ENCODE peak calls at places on chromosomes 12 and 14, in seven cellular contexts. One of them, this sample, is unnamed.

GRCh38 chr14:52313903-52314481 is at the start of gene PTGER2:
- DNase-seq in CD4-positive, CD25-positive, alpha-beta regulatory T cell: peak; percentile 58
- DNase-seq in T-cell: peak; percentile 54
- DNase-seq in neuronal stem cell: peak; percentile 59
- DNase-seq in HCT116: peak; percentile 57
- DNase-seq in T follicular helper cell: peak; percentile 49
- DNase-seq in uterus: peak; percentile 90
- DNase-seq in this sample: peak; percentile 71

GRCh38 chr12:14647028-14647750 is 49.2 kb downstream of the GUCY2C start:
- DNase-seq in neuronal stem cell: no peak
- DNase-seq in uterus: no peak
- DNase-seq in T follicular helper cell: no peak
- DNase-seq in CD4-positive, CD25-positive, alpha-beta regulatory T cell: no peak
- DNase-seq in T-cell: no peak
- DNase-seq in HCT116: no peak
- DNase-seq in this sample: no peak

GRCh38 chr14:23568600-23569310 is 1.2 kb upstream of the AP1G2 start:
- DNase-seq in T follicular helper cell: no peak
- DNase-seq in uterus: no peak
- DNase-seq in HCT116: no peak
- DNase-seq in neuronal stem cell: no peak
- DNase-seq in CD4-positive, CD25-positive, alpha-beta regulatory T cell: no peak
- DNase-seq in T-cell: no peak
- DNase-seq in this sample: no peak

GRCh38 chr14:32698831-32699230 is 239.8 kb upstream of the NPAS3 start:
- DNase-seq in neuronal stem cell: no peak
- DNase-seq in uterus: no peak
- DNase-seq in T-cell: no peak
- DNase-seq in HCT116: no peak
- DNase-seq in CD4-positive, CD25-positive, alpha-beta regulatory T cell: no peak
- DNase-seq in T follicular helper cell: no peak
- DNase-seq in this sample: no peak

GRCh38 chr12:17680220-17680619 is 409.8 kb downstream of the RERGL start:
- DNase-seq in uterus: no peak
- DNase-seq in neuronal stem cell: no peak
- DNase-seq in CD4-positive, CD25-positive, alpha-beta regulatory T cell: no peak
- DNase-seq in T-cell: no peak
- DNase-seq in HCT116: no peak
- DNase-seq in T follicular helper cell: no peak
- DNase-seq in this sample: no peak

GRCh38 chr12:79934309-79935020 is 432 bp downstream of the PPP1R12A start:
- DNase-seq in T follicular helper cell: peak; percentile 25
- DNase-seq in uterus: peak; percentile 51
- DNase-seq in CD4-positive, CD25-positive, alpha-beta regulatory T cell: no peak
- DNase-seq in HCT116: no peak
- DNase-seq in T-cell: peak; percentile 21
- DNase-seq in neuronal stem cell: no peak
- DNase-seq in this sample: peak; percentile 55

GRCh38 chr12:52266514-52266913 is 7.9 kb upstream of the KRT86 start:
- DNase-seq in HCT116: no peak
- DNase-seq in CD4-positive, CD25-positive, alpha-beta regulatory T cell: no peak
- DNase-seq in uterus: no peak
- DNase-seq in neuronal stem cell: no peak
- DNase-seq in T-cell: no peak
- DNase-seq in T follicular helper cell: no peak
- DNase-seq in this sample: no peak

GRCh38 chr12:13609874-13610273 is 371.5 kb downstream of the GRIN2B start:
- DNase-seq in neuronal stem cell: no peak
- DNase-seq in uterus: no peak
- DNase-seq in T follicular helper cell: no peak
- DNase-seq in HCT116: no peak
- DNase-seq in T-cell: no peak
- DNase-seq in CD4-positive, CD25-positive, alpha-beta regulatory T cell: no peak
- DNase-seq in this sample: no peak

GRCh38 chr12:22755629-22756028 is 130.7 kb downstream of the ETNK1 start:
- DNase-seq in CD4-positive, CD25-positive, alpha-beta regulatory T cell: no peak
- DNase-seq in T follicular helper cell: no peak
- DNase-seq in neuronal stem cell: no peak
- DNase-seq in T-cell: no peak
- DNase-seq in uterus: no peak
- DNase-seq in HCT116: no peak
- DNase-seq in this sample: no peak

GRCh38 chr12:131041216-131041967 is 87.7 kb downstream of the ADGRD1 start:
- DNase-seq in T follicular helper cell: no peak
- DNase-seq in T-cell: no peak
- DNase-seq in neuronal stem cell: no peak
- DNase-seq in CD4-positive, CD25-positive, alpha-beta regulatory T cell: no peak
- DNase-seq in HCT116: no peak
- DNase-seq in uterus: no peak
- DNase-seq in this sample: no peak

GRCh38 chr14:39241637-39242036 is 7.9 kb downstream of the MIA2 start:
- DNase-seq in HCT116: no peak
- DNase-seq in CD4-positive, CD25-positive, alpha-beta regulatory T cell: no peak
- DNase-seq in T follicular helper cell: no peak
- DNase-seq in T-cell: no peak
- DNase-seq in neuronal stem cell: no peak
- DNase-seq in uterus: no peak
- DNase-seq in this sample: no peak

GRCh38 chr12:49304161-49304560 is 9.2 kb downstream of the PRPH start:
- DNase-seq in neuronal stem cell: no peak
- DNase-seq in T-cell: no peak
- DNase-seq in uterus: no peak
- DNase-seq in CD4-positive, CD25-positive, alpha-beta regulatory T cell: no peak
- DNase-seq in T follicular helper cell: no peak
- DNase-seq in HCT116: no peak
- DNase-seq in this sample: no peak

GRCh38 chr14:51081209-51081608 is 13.7 kb downstream of the TRIM9 start:
- DNase-seq in HCT116: no peak
- DNase-seq in T-cell: no peak
- DNase-seq in T follicular helper cell: no peak
- DNase-seq in uterus: no peak
- DNase-seq in CD4-positive, CD25-positive, alpha-beta regulatory T cell: no peak
- DNase-seq in neuronal stem cell: no peak
- DNase-seq in this sample: no peak

GRCh38 chr12:106953352-106954260 is 2.1 kb upstream of the TMEM263 start:
- DNase-seq in neuronal stem cell: no peak
- DNase-seq in T-cell: no peak
- DNase-seq in T follicular helper cell: no peak
- DNase-seq in uterus: no peak
- DNase-seq in HCT116: no peak
- DNase-seq in CD4-positive, CD25-positive, alpha-beta regulatory T cell: no peak
- DNase-seq in this sample: no peak

GRCh38 chr14:37230551-37231194 is 32.9 kb downstream of the MIPOL1 start:
- DNase-seq in T-cell: no peak
- DNase-seq in neuronal stem cell: peak; percentile 39
- DNase-seq in uterus: no peak
- DNase-seq in T follicular helper cell: no peak
- DNase-seq in CD4-positive, CD25-positive, alpha-beta regulatory T cell: peak; percentile 18
- DNase-seq in HCT116: peak; percentile 48
- DNase-seq in this sample: peak; percentile 14

GRCh38 chr14:32711103-32711680 is 227.5 kb upstream of the NPAS3 start:
- DNase-seq in CD4-positive, CD25-positive, alpha-beta regulatory T cell: no peak
- DNase-seq in T-cell: no peak
- DNase-seq in neuronal stem cell: peak; percentile 39
- DNase-seq in T follicular helper cell: no peak
- DNase-seq in HCT116: peak; percentile 6
- DNase-seq in uterus: no peak
- DNase-seq in this sample: no peak

GRCh38 chr12:3988519-3989217 is 115.5 kb upstream of the PARP11 start:
- DNase-seq in CD4-positive, CD25-positive, alpha-beta regulatory T cell: peak; percentile 42
- DNase-seq in uterus: no peak
- DNase-seq in T follicular helper cell: no peak
- DNase-seq in neuronal stem cell: no peak
- DNase-seq in HCT116: no peak
- DNase-seq in T-cell: no peak
- DNase-seq in this sample: peak; percentile 41

GRCh38 chr12:53057816-53058500 is 8.1 kb downstream of the TNS2 start:
- DNase-seq in uterus: no peak
- DNase-seq in neuronal stem cell: no peak
- DNase-seq in HCT116: no peak
- DNase-seq in CD4-positive, CD25-positive, alpha-beta regulatory T cell: no peak
- DNase-seq in T follicular helper cell: no peak
- DNase-seq in T-cell: no peak
- DNase-seq in this sample: peak; percentile 38

GRCh38 chr12:128970941-128971340 is 117.7 kb downstream of the GLT1D1 start:
- DNase-seq in HCT116: no peak
- DNase-seq in T follicular helper cell: no peak
- DNase-seq in neuronal stem cell: no peak
- DNase-seq in CD4-positive, CD25-positive, alpha-beta regulatory T cell: no peak
- DNase-seq in T-cell: no peak
- DNase-seq in uterus: no peak
- DNase-seq in this sample: no peak

GRCh38 chr14:81221579-81222102 is 882 bp upstream of the GTF2A1 start:
- DNase-seq in T-cell: no peak
- DNase-seq in neuronal stem cell: no peak
- DNase-seq in T follicular helper cell: no peak
- DNase-seq in CD4-positive, CD25-positive, alpha-beta regulatory T cell: no peak
- DNase-seq in HCT116: no peak
- DNase-seq in uterus: no peak
- DNase-seq in this sample: no peak

GRCh38 chr14:89469210-89470198 is 52.5 kb upstream of the FOXN3 start:
- DNase-seq in CD4-positive, CD25-positive, alpha-beta regulatory T cell: no peak
- DNase-seq in T-cell: no peak
- DNase-seq in T follicular helper cell: no peak
- DNase-seq in HCT116: no peak
- DNase-seq in uterus: no peak
- DNase-seq in neuronal stem cell: no peak
- DNase-seq in this sample: no peak

GRCh38 chr12:118456741-118457140 is 80.4 kb downstream of the SUDS3 start:
- DNase-seq in CD4-positive, CD25-positive, alpha-beta regulatory T cell: no peak
- DNase-seq in uterus: no peak
- DNase-seq in T follicular helper cell: no peak
- DNase-seq in neuronal stem cell: no peak
- DNase-seq in HCT116: no peak
- DNase-seq in T-cell: no peak
- DNase-seq in this sample: no peak

GRCh38 chr12:118299791-118300460 is 72.8 kb downstream of the TAOK3 start:
- DNase-seq in CD4-positive, CD25-positive, alpha-beta regulatory T cell: peak; percentile 5
- DNase-seq in uterus: no peak
- DNase-seq in T follicular helper cell: no peak
- DNase-seq in HCT116: no peak
- DNase-seq in neuronal stem cell: no peak
- DNase-seq in T-cell: no peak
- DNase-seq in this sample: no peak

GRCh38 chr12:89461649-89462612 is 62.7 kb downstream of the GALNT4 start:
- DNase-seq in CD4-positive, CD25-positive, alpha-beta regulatory T cell: peak; percentile 67
- DNase-seq in uterus: no peak
- DNase-seq in HCT116: peak; percentile 57
- DNase-seq in T-cell: no peak
- DNase-seq in neuronal stem cell: no peak
- DNase-seq in T follicular helper cell: no peak
- DNase-seq in this sample: peak; percentile 58

GRCh38 chr14:61322011-61322798 is 826 bp downstream of the PRKCH start:
- DNase-seq in neuronal stem cell: no peak
- DNase-seq in T follicular helper cell: no peak
- DNase-seq in HCT116: no peak
- DNase-seq in uterus: no peak
- DNase-seq in CD4-positive, CD25-positive, alpha-beta regulatory T cell: no peak
- DNase-seq in T-cell: no peak
- DNase-seq in this sample: peak; percentile 67

GRCh38 chr12:4325984-4326383 is 5.0 kb downstream of the TIGAR start:
- DNase-seq in uterus: no peak
- DNase-seq in HCT116: no peak
- DNase-seq in neuronal stem cell: no peak
- DNase-seq in T follicular helper cell: no peak
- DNase-seq in CD4-positive, CD25-positive, alpha-beta regulatory T cell: no peak
- DNase-seq in T-cell: no peak
- DNase-seq in this sample: no peak

GRCh38 chr12:7154901-7155470 is 24.8 kb downstream of the CLSTN3 start:
- DNase-seq in CD4-positive, CD25-positive, alpha-beta regulatory T cell: no peak
- DNase-seq in HCT116: no peak
- DNase-seq in neuronal stem cell: no peak
- DNase-seq in T-cell: no peak
- DNase-seq in uterus: no peak
- DNase-seq in T follicular helper cell: no peak
- DNase-seq in this sample: no peak

GRCh38 chr14:22556021-22556989 is 32.7 kb downstream of the DAD1 start:
- DNase-seq in CD4-positive, CD25-positive, alpha-beta regulatory T cell: peak; percentile 100
- DNase-seq in T-cell: peak; percentile 96
- DNase-seq in neuronal stem cell: no peak
- DNase-seq in HCT116: no peak
- DNase-seq in uterus: peak; percentile 49
- DNase-seq in T follicular helper cell: peak; percentile 98
- DNase-seq in this sample: peak; percentile 100

GRCh38 chr12:29990971-29991370 is 207.2 kb upstream of the TMTC1 start:
- DNase-seq in neuronal stem cell: no peak
- DNase-seq in T-cell: no peak
- DNase-seq in HCT116: no peak
- DNase-seq in T follicular helper cell: no peak
- DNase-seq in uterus: no peak
- DNase-seq in CD4-positive, CD25-positive, alpha-beta regulatory T cell: no peak
- DNase-seq in this sample: no peak

GRCh38 chr12:118060301-118061010 is 523 bp downstream of the WSB2 start:
- DNase-seq in HCT116: no peak
- DNase-seq in T follicular helper cell: no peak
- DNase-seq in CD4-positive, CD25-positive, alpha-beta regulatory T cell: peak; percentile 32
- DNase-seq in neuronal stem cell: no peak
- DNase-seq in uterus: peak; percentile 60
- DNase-seq in T-cell: no peak
- DNase-seq in this sample: peak; percentile 34

GRCh38 chr12:94207467-94208432 is 59.4 kb downstream of the PLXNC1 start:
- DNase-seq in neuronal stem cell: no peak
- DNase-seq in uterus: no peak
- DNase-seq in HCT116: no peak
- DNase-seq in T follicular helper cell: no peak
- DNase-seq in CD4-positive, CD25-positive, alpha-beta regulatory T cell: peak; percentile 61
- DNase-seq in T-cell: peak; percentile 15
- DNase-seq in this sample: peak; percentile 69

GRCh38 chr12:96743606-96744005 is 163.5 kb upstream of the NEDD1 start:
- DNase-seq in T-cell: no peak
- DNase-seq in neuronal stem cell: no peak
- DNase-seq in CD4-positive, CD25-positive, alpha-beta regulatory T cell: no peak
- DNase-seq in T follicular helper cell: no peak
- DNase-seq in uterus: no peak
- DNase-seq in HCT116: no peak
- DNase-seq in this sample: no peak

GRCh38 chr12:125381373-125381772 is 316.1 kb downstream of the AACS start:
- DNase-seq in T-cell: no peak
- DNase-seq in CD4-positive, CD25-positive, alpha-beta regulatory T cell: no peak
- DNase-seq in T follicular helper cell: no peak
- DNase-seq in neuronal stem cell: no peak
- DNase-seq in HCT116: no peak
- DNase-seq in uterus: no peak
- DNase-seq in this sample: no peak

GRCh38 chr14:61561144-61561543 is 134.2 kb upstream of the HIF1A start:
- DNase-seq in T follicular helper cell: no peak
- DNase-seq in uterus: no peak
- DNase-seq in CD4-positive, CD25-positive, alpha-beta regulatory T cell: no peak
- DNase-seq in neuronal stem cell: no peak
- DNase-seq in T-cell: no peak
- DNase-seq in HCT116: no peak
- DNase-seq in this sample: no peak

GRCh38 chr14:24382103-24382377 is 14.1 kb downstream of the NFATC4 start:
- DNase-seq in neuronal stem cell: no peak
- DNase-seq in uterus: no peak
- DNase-seq in HCT116: no peak
- DNase-seq in T-cell: no peak
- DNase-seq in T follicular helper cell: no peak
- DNase-seq in CD4-positive, CD25-positive, alpha-beta regulatory T cell: no peak
- DNase-seq in this sample: no peak

GRCh38 chr12:116959845-116960514 is 49.2 kb downstream of the FBXW8 start:
- DNase-seq in T follicular helper cell: no peak
- DNase-seq in T-cell: no peak
- DNase-seq in CD4-positive, CD25-positive, alpha-beta regulatory T cell: peak; percentile 21
- DNase-seq in uterus: no peak
- DNase-seq in neuronal stem cell: no peak
- DNase-seq in HCT116: no peak
- DNase-seq in this sample: no peak

GRCh38 chr14:68664225-68664681 is 128.6 kb downstream of the ZFP36L1 start:
- DNase-seq in neuronal stem cell: no peak
- DNase-seq in uterus: no peak
- DNase-seq in CD4-positive, CD25-positive, alpha-beta regulatory T cell: no peak
- DNase-seq in T follicular helper cell: no peak
- DNase-seq in HCT116: no peak
- DNase-seq in T-cell: no peak
- DNase-seq in this sample: no peak